ENCODE peak calls at places on chromosomes 13 and 19, in five cellular contexts. M is GM23338; B is right cardiac atrium; J is CD8-positive, alpha-beta memory T cell; L is CD8-positive, alpha-beta T cell. E is an unnamed sample.

GRCh38 chr13:94534171-94534570 is 54.7 kb upstream of the DCT start:
- DNase-seq in M (no peak), B (no peak), J (no peak), L (no peak), E (no peak)

GRCh38 chr19:49165111-49165750 is 7.6 kb downstream of the TRPM4 start:
- DNase-seq in M (peak; percentile 29), B (no peak), J (no peak), L (no peak), E (peak; percentile 71)

GRCh38 chr19:27767234-27767633 is 1445.7 kb downstream of the UQCRFS1 start:
- DNase-seq in M (no peak), B (no peak), J (no peak), L (no peak), E (no peak)

GRCh38 chr13:35349673-35350278 is 126.7 kb downstream of the MAB21L1 start:
- DNase-seq in M (no peak), B (no peak), J (no peak), L (no peak), E (peak; percentile 50)

GRCh38 chr13:98471895-98472294 is 105.0 kb downstream of the STK24 start:
- DNase-seq in M (no peak), B (peak; percentile 75), J (no peak), L (no peak), E (no peak)

GRCh38 chr13:43865892-43866291 is 13.6 kb downstream of the CCDC122 start:
- DNase-seq in M (no peak), B (no peak), J (no peak), L (no peak), E (peak; percentile 60)

GRCh38 chr13:52344108-52344507 is 61.9 kb downstream of the THSD1 start:
- DNase-seq in M (no peak), B (no peak), J (no peak), L (no peak), E (no peak)

GRCh38 chr13:48181482-48182145 is 51.4 kb upstream of the ITM2B start:
- DNase-seq in M (no peak), B (no peak), J (no peak), L (no peak), E (no peak)

GRCh38 chr19:40530091-40530901 is 46.4 kb upstream of the SHKBP1 start:
- DNase-seq in M (peak; percentile 83), B (peak; percentile 74), J (no peak), L (peak; percentile 5), E (no peak)

GRCh38 chr19:1125601-1126533 is 22.1 kb downstream of the GPX4 start:
- DNase-seq in M (no peak), B (no peak), J (no peak), L (no peak), E (peak; percentile 12)

GRCh38 chr19:14361824-14362223 is 19.4 kb upstream of the ADGRE5 start:
- DNase-seq in M (peak; percentile 76), B (peak; percentile 38), J (peak; percentile 68), L (no peak), E (no peak)

GRCh38 chr13:98103942-98104880 is 38.7 kb upstream of the FARP1 start:
- DNase-seq in M (peak; percentile 27), B (no peak), J (no peak), L (no peak), E (peak; percentile 17)

GRCh38 chr19:29966594-29967249 is 24.7 kb downstream of the URI1 start:
- DNase-seq in M (peak; percentile 8), B (no peak), J (no peak), L (no peak), E (peak; percentile 8)

GRCh38 chr19:35712910-35713845 is 4.6 kb upstream of the KMT2B start:
- DNase-seq in M (peak; percentile 32), B (no peak), J (peak; percentile 41), L (no peak), E (no peak)

GRCh38 chr13:86324191-86324590 is 525.0 kb upstream of the SLITRK6 start:
- DNase-seq in M (no peak), B (no peak), J (no peak), L (no peak), E (no peak)

GRCh38 chr13:50914848-50915247 is 5.3 kb downstream of the RNASEH2B start:
- DNase-seq in M (no peak), B (no peak), J (no peak), L (no peak), E (peak; percentile 43)

GRCh38 chr19:51488491-51488890 is 10.2 kb downstream of the CEACAM18 start:
- DNase-seq in M (no peak), B (no peak), J (no peak), L (no peak), E (no peak)

GRCh38 chr19:29264897-29265296 is 51.9 kb upstream of the UQCRFS1 start:
- DNase-seq in M (no peak), B (no peak), J (no peak), L (no peak), E (no peak)

GRCh38 chr19:41302624-41303351 is 7.2 kb upstream of the CCDC97 start:
- DNase-seq in M (no peak), B (no peak), J (peak; percentile 77), L (peak; percentile 61), E (no peak)

DNA sequence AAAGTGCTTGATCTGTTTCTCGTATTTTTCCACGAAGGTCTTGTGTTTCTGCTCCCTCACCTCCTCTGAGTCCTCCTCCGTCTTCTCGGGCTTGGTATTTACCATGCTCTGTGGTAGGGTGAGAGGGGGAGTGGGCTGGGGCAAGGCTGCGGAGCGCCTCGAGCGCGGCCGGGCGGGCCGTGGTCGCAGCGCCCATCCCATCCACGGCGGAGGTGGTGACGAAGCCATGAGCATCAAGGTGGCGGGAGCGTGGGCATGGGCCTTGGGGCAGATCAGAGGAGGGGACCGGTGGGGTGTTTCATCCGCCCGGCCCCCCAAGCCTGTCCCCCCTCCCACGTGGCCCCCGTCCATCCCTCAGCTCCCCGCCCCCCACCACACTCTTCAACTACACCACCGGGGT is 7.9 kb downstream of the CDC37 start:
- DNase-seq in M (no peak), B (no peak), J (no peak), L (no peak), E (no peak)
- H3K4me3 ChIP-seq in M (no peak overlapping the region), B (no peak overlapping the region), J (no peak overlapping the region), L (no peak overlapping the region), E (no peak overlapping the region)

DNA sequence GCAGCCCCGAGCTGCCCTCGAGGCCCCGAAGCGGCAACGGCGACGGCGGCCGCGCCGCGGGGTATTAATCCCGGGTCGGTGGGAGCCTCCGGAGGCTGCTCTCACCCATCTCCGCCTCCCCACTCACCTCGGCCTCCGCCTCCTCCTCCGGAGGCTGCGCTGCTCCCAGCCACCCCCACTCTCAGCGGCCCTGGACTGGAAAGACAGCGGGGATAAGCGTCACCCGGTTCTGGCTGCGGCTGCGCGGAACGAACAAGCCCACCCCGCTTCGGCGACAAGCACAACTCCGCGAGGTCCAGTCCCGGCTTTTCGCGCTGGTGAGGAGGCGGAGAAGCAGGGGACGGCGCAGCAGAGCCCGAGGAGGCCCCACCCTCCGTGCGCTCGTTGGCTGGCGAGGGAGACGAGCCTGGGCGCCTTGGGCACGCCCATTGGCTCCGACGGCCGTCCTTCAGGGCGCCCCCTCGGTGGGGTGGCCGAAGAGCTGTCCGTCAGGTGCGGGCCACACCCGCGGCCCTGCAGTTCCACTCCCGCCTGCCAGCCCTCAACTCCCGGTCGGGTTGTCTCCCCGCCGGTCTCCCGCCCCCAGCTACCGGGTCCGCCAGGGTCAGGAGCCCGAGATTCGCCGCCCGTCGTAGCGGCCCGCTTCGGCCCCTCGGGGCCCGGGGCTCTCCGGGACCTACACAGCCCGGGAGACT is at the start of gene ZMYM5:
- DNase-seq in M (peak; percentile 98), B (peak; percentile 100), J (peak; percentile 92), L (peak; percentile 93), E (peak; percentile 99)
- H3K4me3 ChIP-seq in M (peak within 1 kb of the TSS; percentile 99), B (peak within 1 kb of the TSS; percentile 93), J (peak within 1 kb of the TSS; percentile 89), L (peak within 1 kb of the TSS; percentile 64), E (peak within 1 kb of the TSS; percentile 91)

GRCh38 chr13:100089633-100090032 is 740 bp downstream of the PCCA start:
- DNase-seq in M (no peak), B (no peak), J (no peak), L (no peak), E (peak; percentile 38)
- H3K4me3 ChIP-seq in M (peak overlapping the region; percentile 97), B (peak overlapping the region; percentile 73), J (peak overlapping the region; percentile 75), L (peak overlapping the region; percentile 81), E (peak overlapping the region; percentile 88)

GRCh38 chr19:46493236-46494114 is 2.2 kb downstream of the PNMA8B start:
- DNase-seq in M (peak; percentile 77), B (peak; percentile 86), J (peak; percentile 43), L (no peak), E (no peak)

GRCh38 chr19:46495789-46496099 is at the start of gene PNMA8B:
- DNase-seq in M (peak; percentile 98), B (peak; percentile 92), J (peak; percentile 59), L (no peak), E (no peak)

GRCh38 chr19:46494936-46495788 is 505 bp downstream of the PNMA8B start:
- DNase-seq in M (peak; percentile 42), B (no peak), J (no peak), L (no peak), E (no peak)

GRCh38 chr19:46492841-46493235 is 2.8 kb downstream of the PNMA8B start:
- DNase-seq in M (peak; percentile 55), B (no peak), J (no peak), L (no peak), E (no peak)

GRCh38 chr19:46494115-46494935 is 1.3 kb downstream of the PNMA8B start:
- DNase-seq in M (peak; percentile 45), B (no peak), J (no peak), L (no peak), E (no peak)
- H3K4me3 ChIP-seq in M (peak overlapping the region; percentile 76), B (peak overlapping the region; percentile 54), J (peak overlapping the region; percentile 32), L (peak overlapping the region; percentile 46), E (no peak overlapping the region)

GRCh38 chr19:8342684-8343482 is at the start of gene KANK3:
- DNase-seq in M (peak; percentile 100), B (peak; percentile 99), J (peak; percentile 90), L (peak; percentile 84), E (peak; percentile 99)

GRCh38 chr19:8338835-8339234 is 4.2 kb downstream of the KANK3 start:
- DNase-seq in M (peak; percentile 57), B (no peak), J (no peak), L (no peak), E (no peak)

GRCh38 chr19:8342316-8342683 is 762 bp downstream of the KANK3 start:
- DNase-seq in M (peak; percentile 46), B (no peak), J (no peak), L (no peak), E (no peak)

GRCh38 chr19:8340341-8341096 is 2.5 kb downstream of the KANK3 start:
- DNase-seq in M (peak; percentile 63), B (peak; percentile 80), J (no peak), L (no peak), E (no peak)

DNA sequence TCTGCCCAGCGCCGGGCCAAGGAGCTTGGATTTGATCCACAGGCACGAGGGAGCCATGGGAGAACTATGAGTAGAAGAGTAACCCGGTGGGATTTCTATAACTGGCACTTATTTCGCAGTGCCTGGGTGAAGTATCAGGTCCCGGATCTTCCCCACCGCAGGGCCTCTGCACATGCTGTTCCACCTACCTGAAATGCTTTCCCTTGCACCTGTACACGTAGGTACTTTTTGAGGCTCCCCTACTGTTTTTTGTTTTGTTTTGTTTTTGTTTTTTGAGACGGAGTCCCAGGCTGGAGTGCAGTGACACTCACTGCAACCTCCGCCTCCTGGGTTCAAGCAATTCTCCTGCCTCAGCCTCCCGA is 402 bp upstream of the KANK3 start:
- DNase-seq in M (no peak), B (no peak), J (no peak), L (no peak), E (no peak)
- H3K4me3 ChIP-seq in M (peak overlapping the region; percentile 83), B (no peak overlapping the region), J (peak overlapping the region; percentile 56), L (peak overlapping the region; percentile 70), E (peak overlapping the region; percentile 69)

DNA sequence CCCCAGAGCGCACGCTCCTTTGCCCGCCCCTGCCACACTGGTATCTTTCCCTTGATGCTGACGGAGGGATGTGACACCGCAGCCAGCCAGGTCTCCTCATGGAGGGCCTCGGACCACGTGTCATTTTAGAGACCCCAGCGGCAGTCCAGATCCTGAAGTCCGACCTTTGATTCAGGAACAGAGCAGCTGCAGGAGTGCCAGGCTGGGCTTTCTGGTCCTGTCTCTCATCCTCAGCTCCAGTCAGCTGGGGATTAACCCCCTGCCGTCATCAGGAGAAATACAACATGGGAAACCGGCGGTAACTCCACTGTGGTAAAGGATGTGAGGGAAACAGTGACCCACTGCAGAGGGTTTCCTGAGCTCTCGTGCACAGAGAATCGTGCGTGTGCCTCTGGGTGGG is 140.6 kb downstream of the SIPA1L3 start:
- DNase-seq in M (no peak), B (no peak), J (no peak), L (no peak), E (no peak)
- H3K4me3 ChIP-seq in M (no peak overlapping the region), B (no peak overlapping the region), J (no peak overlapping the region), L (no peak overlapping the region), E (no peak overlapping the region)